ENCODE peak calls at places on chromosome 2, in six cellular contexts. D is H1, W is K562, X is GM12878, J is GM23338, Z is HepG2. M is an unnamed sample.

GRCh38 chr2:190979906-190980629 is 33.9 kb downstream of the STAT1 start:
- DNase-seq in D (no peak), W (no peak), X (no peak), J (no peak), Z (no peak), M (no peak)

GRCh38 chr2:191499874-191500565 is 177.9 kb upstream of the NABP1 start:
- DNase-seq in D (no peak), W (no peak), X (no peak), J (no peak), Z (no peak), M (no peak)

GRCh38 chr2:63786506-63786905 is 55.2 kb upstream of the UGP2 start:
- DNase-seq in D (no peak), W (no peak), X (no peak), J (no peak), Z (no peak), M (no peak)

GRCh38 chr2:166900700-166901099 is 12.4 kb downstream of the XIRP2 start:
- DNase-seq in D (no peak), W (no peak), X (no peak), J (peak), Z (peak), M (no peak)

GRCh38 chr2:223967981-223968380 is 10.7 kb downstream of the MRPL44 start:
- DNase-seq in D (no peak), W (no peak), X (no peak), J (no peak), Z (no peak), M (no peak)

GRCh38 chr2:19478441-19478840 is 120.0 kb upstream of the OSR1 start:
- DNase-seq in D (no peak), W (no peak), X (no peak), J (no peak), Z (no peak), M (no peak)

GRCh38 chr2:62217980-62218379 is 22.1 kb downstream of the B3GNT2 start:
- DNase-seq in D (no peak), W (no peak), X (no peak), J (no peak), Z (no peak), M (no peak)

GRCh38 chr2:180385601-180386201 is 378.6 kb upstream of the CWC22 start:
- DNase-seq in D (no peak), W (no peak), X (no peak), J (no peak), Z (no peak), M (no peak)

GRCh38 chr2:138373993-138374408 is 127.6 kb upstream of the SPOPL start:
- DNase-seq in D (no peak), W (peak), X (peak), J (peak), Z (peak), M (no peak)

GRCh38 chr2:19238440-19238839 is 120.0 kb downstream of the OSR1 start:
- DNase-seq in D (no peak), W (no peak), X (no peak), J (no peak), Z (no peak), M (no peak)

GRCh38 chr2:8677646-8678592 is 3.9 kb upstream of the ID2 start:
- DNase-seq in D (no peak), W (peak), X (no peak), J (peak), Z (peak), M (peak)
- TF ChIP-seq CREB1 in D (peak), W (no peak), X (no peak), J (no peak), Z (no peak), M (no peak)

DNA sequence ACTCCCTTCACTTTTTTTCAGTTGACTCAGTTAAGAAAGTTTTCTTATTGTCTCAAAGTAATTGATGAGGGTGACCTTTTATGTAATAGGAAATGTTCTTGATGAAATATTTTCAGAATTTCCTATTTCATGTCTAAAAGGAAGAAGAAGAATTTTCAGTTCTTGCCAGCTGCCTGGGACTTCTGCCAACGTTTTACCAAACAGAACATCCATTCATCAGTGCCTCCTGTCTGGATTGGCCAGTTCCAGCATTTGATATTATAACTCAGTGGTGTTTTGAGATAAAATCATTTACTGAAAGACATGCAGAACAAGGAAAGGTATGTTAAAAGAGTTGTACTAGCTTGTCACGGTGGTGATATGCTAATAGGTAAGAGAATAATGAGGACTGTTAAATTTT is 104.7 kb upstream of the MYO3B start:
- DNase-seq in D (no peak), W (no peak), X (no peak), J (no peak), Z (no peak), M (no peak)
- TF ChIP-seq CREB1 in D (no peak), W (no peak), X (no peak), J (no peak), Z (no peak), M (no peak)

DNA sequence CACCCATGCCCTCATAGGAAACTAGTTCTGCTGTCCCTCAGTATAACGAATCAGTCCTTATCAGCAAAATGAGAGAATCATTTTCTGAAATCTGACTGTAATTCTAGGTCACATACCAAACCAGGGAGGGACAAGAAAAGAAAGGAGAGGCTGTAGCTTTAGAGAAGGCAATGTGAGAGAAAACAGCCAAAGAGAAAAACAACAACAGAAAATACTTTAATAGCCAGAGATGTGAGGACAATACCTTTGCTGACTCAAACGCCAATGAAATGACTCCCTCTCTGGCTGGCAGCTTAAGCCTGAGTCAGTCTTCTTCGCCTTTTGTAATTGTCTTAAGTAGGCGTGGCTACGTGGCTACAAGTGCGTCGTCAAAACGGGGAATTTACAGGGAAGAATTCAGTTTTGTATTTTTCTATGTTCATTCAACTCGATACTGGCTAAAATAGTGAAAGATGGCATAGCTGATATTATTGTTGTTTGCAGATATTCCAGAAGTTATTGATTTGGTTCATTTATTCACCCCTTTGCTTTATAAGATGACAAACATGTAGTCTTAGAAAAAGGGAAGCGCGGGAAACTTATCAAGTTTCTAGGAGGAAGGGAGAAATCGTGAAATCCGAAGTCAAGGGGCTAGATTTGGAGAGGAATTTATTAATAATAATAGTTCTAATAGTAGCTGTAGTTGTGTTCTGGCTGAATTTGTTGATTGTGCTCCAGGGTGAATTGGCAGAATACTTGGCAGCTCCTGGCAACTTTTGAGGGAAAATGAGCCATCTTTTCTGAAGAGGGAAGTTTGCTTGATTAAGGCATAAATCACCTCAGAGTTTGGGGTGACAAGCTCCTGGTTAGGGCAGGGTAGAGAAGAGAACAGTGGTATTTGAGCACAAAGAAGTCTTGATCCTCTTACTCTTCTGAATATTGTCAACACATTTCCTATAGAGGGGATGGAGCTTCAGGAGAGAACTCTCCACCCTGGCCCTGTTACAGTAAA is at the start of gene IL1A:
- DNase-seq in D (peak), W (peak), X (no peak), J (peak), Z (no peak), M (peak)
- TF ChIP-seq CREB1 in D (no peak), W (no peak), X (no peak), J (no peak), Z (no peak), M (no peak)

DNA sequence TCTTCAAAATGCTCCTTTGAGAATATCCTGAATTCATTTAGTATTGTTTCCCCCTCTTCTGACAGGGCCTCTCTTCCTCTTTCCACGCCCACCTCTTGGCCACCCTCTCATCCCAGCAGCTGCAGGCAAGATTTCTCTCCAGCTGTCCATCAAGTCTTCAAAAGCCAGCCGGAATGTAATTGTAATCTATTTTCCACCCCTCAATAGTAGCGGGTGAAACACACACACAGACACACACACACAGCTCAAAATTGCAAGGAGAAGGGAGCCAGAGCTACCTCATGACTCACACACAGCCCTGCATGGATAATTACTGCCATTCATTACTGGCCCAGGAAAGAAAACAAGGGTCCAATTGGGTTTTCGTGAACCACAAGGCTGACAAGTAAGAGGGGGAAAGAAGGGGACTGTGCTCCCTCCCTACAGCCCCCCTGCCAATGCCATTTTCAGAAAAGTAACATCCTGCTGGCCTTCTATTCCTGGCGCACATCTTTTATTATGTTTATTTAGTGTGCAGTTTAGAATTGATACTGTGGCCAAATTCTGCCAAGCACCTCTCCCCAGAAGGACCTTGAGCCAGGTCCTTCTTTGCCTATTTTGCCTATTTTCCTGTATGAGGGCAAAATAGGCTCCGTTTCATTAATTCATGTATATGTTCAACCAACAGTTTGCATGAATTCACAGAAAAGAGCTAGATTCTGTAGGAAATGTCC is 135.8 kb downstream of the MYO3B start:
- DNase-seq in D (no peak), W (no peak), X (no peak), J (no peak), Z (no peak), M (no peak)
- TF ChIP-seq CREB1 in D (no peak), W (no peak), X (no peak), J (no peak), Z (no peak), M (no peak)

GRCh38 chr2:231781798-231782726 is 980 bp upstream of the PDE6D start:
- DNase-seq in D (no peak), W (no peak), X (peak), J (peak), Z (no peak), M (no peak)
- TF ChIP-seq CREB1 in D (no peak), W (no peak), X (no peak), J (no peak), Z (no peak), M (no peak)

DNA sequence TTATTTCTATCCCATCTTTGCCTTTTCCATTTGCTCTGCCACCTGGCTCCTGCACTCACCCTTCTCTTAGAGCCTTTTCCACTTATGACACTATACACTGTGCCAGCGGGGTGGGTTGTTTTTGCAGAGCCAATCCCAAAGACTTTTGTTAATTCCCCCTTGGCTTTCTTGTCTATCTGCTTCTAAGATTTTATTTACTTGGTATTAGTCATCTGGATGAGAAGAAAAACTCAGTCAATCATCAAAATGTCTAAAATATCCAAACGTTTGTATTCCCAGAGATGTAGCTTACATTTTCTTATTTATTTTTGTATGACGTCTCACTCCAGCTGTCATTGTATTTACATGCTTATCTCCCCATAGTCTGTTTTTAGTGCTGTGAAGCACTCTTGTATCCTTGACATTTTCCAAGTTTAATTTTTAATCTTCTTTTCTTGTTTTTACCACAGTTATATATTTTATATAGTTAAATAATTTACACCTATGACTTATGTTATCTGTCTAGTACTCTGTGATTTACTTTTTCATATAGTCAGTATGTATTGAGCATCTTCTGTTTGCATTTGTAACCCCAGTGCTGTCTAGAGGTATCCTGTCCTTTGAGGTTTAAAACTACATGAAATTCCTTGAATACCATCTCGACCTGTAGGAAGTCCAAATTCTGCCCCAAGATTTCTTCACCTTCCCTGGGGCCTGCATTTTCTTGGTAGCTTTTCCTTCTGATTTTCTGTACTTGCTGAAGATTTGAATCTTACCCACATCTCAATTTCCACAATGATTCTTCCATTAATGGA is 55.1 kb downstream of the COL4A3 start:
- DNase-seq in D (no peak), W (no peak), X (no peak), J (peak), Z (no peak), M (no peak)
- TF ChIP-seq CREB1 in D (no peak), W (no peak), X (no peak), J (no peak), Z (no peak), M (no peak)

GRCh38 chr2:25712455-25712854 is 39.1 kb upstream of the DTNB start:
- DNase-seq in D (no peak), W (no peak), X (no peak), J (no peak), Z (no peak), M (no peak)

GRCh38 chr2:25710750-25711149 is 37.4 kb upstream of the DTNB start:
- DNase-seq in D (no peak), W (no peak), X (no peak), J (no peak), Z (no peak), M (no peak)

GRCh38 chr2:25709349-25709748 is 36.0 kb upstream of the DTNB start:
- DNase-seq in D (no peak), W (no peak), X (no peak), J (no peak), Z (no peak), M (no peak)

GRCh38 chr2:25711641-25712369 is 38.4 kb upstream of the DTNB start:
- DNase-seq in D (no peak), W (no peak), X (peak), J (no peak), Z (no peak), M (no peak)

DNA sequence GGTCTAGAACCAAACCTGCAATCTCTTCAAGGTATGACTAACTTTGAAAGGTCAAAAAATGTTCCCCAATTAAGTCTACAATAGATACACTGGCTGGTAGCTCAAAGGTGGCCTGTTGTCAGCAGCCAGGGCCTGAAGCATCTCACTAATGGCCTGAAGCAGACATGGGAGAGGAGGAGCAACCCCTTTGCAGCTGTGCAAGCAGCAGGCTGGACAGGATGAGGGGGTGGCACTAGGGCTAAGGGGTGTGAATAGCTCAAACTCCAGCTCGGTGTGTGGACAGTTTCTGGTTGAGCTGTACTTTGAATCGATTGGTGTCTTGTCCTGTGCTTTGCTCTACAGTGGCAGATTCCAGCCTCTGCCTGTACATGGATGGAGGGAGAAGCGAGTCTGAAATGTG is 34.5 kb upstream of the DTNB start:
- DNase-seq in D (no peak), W (no peak), X (no peak), J (no peak), Z (peak), M (no peak)
- TF ChIP-seq CREB1 in D (no peak), W (no peak), X (no peak), J (no peak), Z (no peak), M (no peak)

GRCh38 chr2:98663521-98664090 is 55.2 kb downstream of the UNC50 start:
- DNase-seq in D (no peak), W (no peak), X (no peak), J (no peak), Z (no peak), M (no peak)
- TF ChIP-seq CREB1 in D (no peak), W (no peak), X (no peak), J (no peak), Z (no peak), M (no peak)

GRCh38 chr2:20657522-20658235 is 6.8 kb upstream of the HS1BP3 start:
- DNase-seq in D (no peak), W (no peak), X (no peak), J (peak), Z (no peak), M (no peak)

GRCh38 chr2:20661028-20661980 is 5.6 kb upstream of the GDF7 start:
- DNase-seq in D (peak), W (peak), X (peak), J (peak), Z (peak), M (peak)

GRCh38 chr2:20661981-20662937 is 4.7 kb upstream of the GDF7 start:
- DNase-seq in D (no peak), W (no peak), X (no peak), J (no peak), Z (no peak), M (no peak)

GRCh38 chr2:20663196-20664070 is 3.5 kb upstream of the GDF7 start:
- DNase-seq in D (no peak), W (no peak), X (no peak), J (no peak), Z (no peak), M (no peak)

GRCh38 chr2:20660506-20660905 is 6.4 kb upstream of the GDF7 start:
- DNase-seq in D (no peak), W (no peak), X (no peak), J (no peak), Z (no peak), M (no peak)
- TF ChIP-seq CREB1 in D (no peak), W (no peak), X (no peak), J (no peak), Z (no peak), M (no peak)

GRCh38 chr2:101987832-101988231 is 3.9 kb upstream of the IL1R2 start:
- DNase-seq in D (no peak), W (no peak), X (no peak), J (no peak), Z (peak), M (no peak)

GRCh38 chr2:101988541-101988940 is 3.2 kb upstream of the IL1R2 start:
- DNase-seq in D (no peak), W (no peak), X (no peak), J (no peak), Z (no peak), M (no peak)

GRCh38 chr2:101986386-101986785 is 5.4 kb upstream of the IL1R2 start:
- DNase-seq in D (no peak), W (no peak), X (no peak), J (no peak), Z (peak), M (no peak)

GRCh38 chr2:101985793-101986164 is 6.0 kb upstream of the IL1R2 start:
- DNase-seq in D (no peak), W (no peak), X (no peak), J (no peak), Z (no peak), M (no peak)

DNA sequence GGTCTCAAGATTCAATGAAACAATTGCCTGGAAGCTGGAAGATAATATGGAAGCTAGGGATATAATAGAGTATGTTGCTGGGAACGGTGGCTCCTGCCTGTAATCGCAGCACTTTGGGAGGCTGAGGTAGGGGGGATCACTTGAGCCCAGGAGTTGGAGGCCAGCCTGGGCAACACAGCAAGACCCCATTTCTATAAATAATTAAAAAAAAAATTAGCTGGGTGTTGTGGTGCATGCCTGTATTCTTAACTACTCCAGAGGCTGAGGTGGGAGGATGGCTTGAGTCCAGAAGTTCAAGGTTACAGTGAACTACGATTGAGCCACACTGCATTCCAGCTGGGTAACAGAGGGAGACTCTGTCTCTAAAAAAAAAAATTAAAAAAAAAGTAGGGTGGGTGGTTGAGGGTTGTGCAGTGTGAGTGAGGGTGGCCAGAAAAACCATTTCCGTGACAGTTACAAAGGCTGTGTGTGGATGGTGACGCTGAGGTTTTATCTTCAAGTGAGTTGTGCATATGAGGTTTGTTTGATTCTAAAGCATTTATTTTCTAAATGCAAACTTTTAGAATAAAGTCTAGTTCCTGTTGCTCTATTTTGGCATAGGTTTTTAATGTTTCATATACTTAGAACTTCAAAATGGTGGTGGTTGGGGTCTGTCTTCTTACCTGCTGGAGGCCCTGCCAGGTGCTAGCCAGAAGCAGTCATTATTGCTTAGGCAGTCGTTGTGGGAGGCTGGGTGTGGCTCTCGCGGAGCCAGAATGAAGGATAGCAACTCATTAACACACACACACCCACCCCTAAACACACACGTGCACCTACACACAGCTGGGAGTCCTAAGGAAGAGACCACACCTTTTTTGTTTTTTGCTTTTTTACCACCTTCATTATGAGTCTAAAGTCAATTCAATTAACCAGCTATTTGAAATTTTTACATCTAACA is 4.7 kb upstream of the IL1R2 start:
- DNase-seq in D (no peak), W (no peak), X (no peak), J (no peak), Z (peak), M (no peak)
- TF ChIP-seq CREB1 in D (no peak), W (no peak), X (no peak), J (no peak), Z (no peak), M (no peak)

M was measured in WTC11.